ENCODE peak calls at places on chromosomes 2 and 18, in eight cellular contexts. One of them, this sample, is unnamed.

GRCh38 chr2:47070920-47071824 is 83.9 kb downstream of the STPG4 start:
- DNase-seq in endodermal cell: no peak
- DNase-seq in cardiac muscle cell: peak
- DNase-seq in cardiac fibroblast: peak
- DNase-seq in astrocyte of the cerebellum: peak
- DNase-seq in left ventricle myocardium inferior: peak
- DNase-seq in upper lobe of right lung: peak
- DNase-seq in stomach: peak
- DNase-seq in this sample: peak

GRCh38 chr2:67048314-67048713 is 348.8 kb upstream of the ETAA1 start:
- DNase-seq in astrocyte of the cerebellum: no peak
- DNase-seq in cardiac muscle cell: no peak
- DNase-seq in left ventricle myocardium inferior: no peak
- DNase-seq in endodermal cell: no peak
- DNase-seq in stomach: no peak
- DNase-seq in cardiac fibroblast: no peak
- DNase-seq in upper lobe of right lung: no peak
- DNase-seq in this sample: no peak

GRCh38 chr2:112623913-112624777 is 21.6 kb upstream of the SLC20A1 start:
- DNase-seq in left ventricle myocardium inferior: peak
- DNase-seq in cardiac fibroblast: peak
- DNase-seq in astrocyte of the cerebellum: no peak
- DNase-seq in endodermal cell: peak
- DNase-seq in stomach: peak
- DNase-seq in cardiac muscle cell: peak
- DNase-seq in upper lobe of right lung: peak
- DNase-seq in this sample: peak

GRCh38 chr2:11697103-11697871 is 27.3 kb upstream of the NTSR2 start:
- DNase-seq in left ventricle myocardium inferior: peak
- DNase-seq in cardiac muscle cell: peak
- DNase-seq in endodermal cell: no peak
- DNase-seq in stomach: no peak
- DNase-seq in cardiac fibroblast: peak
- DNase-seq in astrocyte of the cerebellum: no peak
- DNase-seq in upper lobe of right lung: peak
- DNase-seq in this sample: no peak

GRCh38 chr2:235204923-235205322 is 253.1 kb downstream of the SH3BP4 start:
- DNase-seq in stomach: no peak
- DNase-seq in endodermal cell: no peak
- DNase-seq in cardiac muscle cell: no peak
- DNase-seq in left ventricle myocardium inferior: no peak
- DNase-seq in astrocyte of the cerebellum: no peak
- DNase-seq in upper lobe of right lung: no peak
- DNase-seq in cardiac fibroblast: no peak
- DNase-seq in this sample: no peak

GRCh38 chr2:100291152-100291970 is 30.9 kb downstream of the LONRF2 start:
- DNase-seq in stomach: peak
- DNase-seq in cardiac muscle cell: peak
- DNase-seq in endodermal cell: peak
- DNase-seq in upper lobe of right lung: peak
- DNase-seq in cardiac fibroblast: peak
- DNase-seq in astrocyte of the cerebellum: peak
- DNase-seq in left ventricle myocardium inferior: no peak
- DNase-seq in this sample: peak

GRCh38 chr2:216070195-216070594 is 11.4 kb downstream of the PECR start:
- DNase-seq in upper lobe of right lung: no peak
- DNase-seq in left ventricle myocardium inferior: no peak
- DNase-seq in cardiac muscle cell: no peak
- DNase-seq in endodermal cell: no peak
- DNase-seq in stomach: no peak
- DNase-seq in cardiac fibroblast: no peak
- DNase-seq in astrocyte of the cerebellum: no peak
- DNase-seq in this sample: no peak

GRCh38 chr2:148701039-148701438 is 56.5 kb downstream of the EPC2 start:
- DNase-seq in endodermal cell: no peak
- DNase-seq in left ventricle myocardium inferior: no peak
- DNase-seq in astrocyte of the cerebellum: no peak
- DNase-seq in stomach: no peak
- DNase-seq in upper lobe of right lung: no peak
- DNase-seq in cardiac fibroblast: no peak
- DNase-seq in cardiac muscle cell: no peak
- DNase-seq in this sample: no peak

GRCh38 chr2:152336103-152336853 is 1.3 kb downstream of the FMNL2 start:
- DNase-seq in stomach: peak
- DNase-seq in left ventricle myocardium inferior: peak
- DNase-seq in cardiac muscle cell: peak
- DNase-seq in cardiac fibroblast: peak
- DNase-seq in astrocyte of the cerebellum: no peak
- DNase-seq in upper lobe of right lung: peak
- DNase-seq in endodermal cell: peak
- DNase-seq in this sample: no peak

GRCh38 chr2:199940373-199940772 is 14.9 kb downstream of the TYW5 start:
- DNase-seq in upper lobe of right lung: no peak
- DNase-seq in stomach: no peak
- DNase-seq in left ventricle myocardium inferior: no peak
- DNase-seq in astrocyte of the cerebellum: no peak
- DNase-seq in cardiac muscle cell: peak
- DNase-seq in cardiac fibroblast: peak
- DNase-seq in endodermal cell: no peak
- DNase-seq in this sample: no peak

GRCh38 chr2:200677161-200677560 is 91.3 kb downstream of the AOX1 start:
- DNase-seq in upper lobe of right lung: no peak
- DNase-seq in stomach: no peak
- DNase-seq in cardiac muscle cell: no peak
- DNase-seq in left ventricle myocardium inferior: no peak
- DNase-seq in endodermal cell: no peak
- DNase-seq in astrocyte of the cerebellum: no peak
- DNase-seq in cardiac fibroblast: no peak
- DNase-seq in this sample: no peak

GRCh38 chr2:106232633-106233032 is 38.5 kb upstream of the UXS1 start:
- DNase-seq in upper lobe of right lung: no peak
- DNase-seq in cardiac fibroblast: no peak
- DNase-seq in stomach: no peak
- DNase-seq in left ventricle myocardium inferior: peak
- DNase-seq in astrocyte of the cerebellum: no peak
- DNase-seq in endodermal cell: no peak
- DNase-seq in cardiac muscle cell: no peak
- DNase-seq in this sample: no peak

GRCh38 chr2:223668302-223668998 is 66.3 kb upstream of the SCG2 start:
- DNase-seq in endodermal cell: no peak
- DNase-seq in left ventricle myocardium inferior: no peak
- DNase-seq in cardiac muscle cell: peak
- DNase-seq in upper lobe of right lung: no peak
- DNase-seq in cardiac fibroblast: peak
- DNase-seq in stomach: no peak
- DNase-seq in astrocyte of the cerebellum: no peak
- DNase-seq in this sample: no peak

GRCh38 chr2:234169676-234170075 is 119.2 kb downstream of the SPP2 start:
- DNase-seq in astrocyte of the cerebellum: no peak
- DNase-seq in stomach: no peak
- DNase-seq in cardiac fibroblast: no peak
- DNase-seq in endodermal cell: no peak
- DNase-seq in cardiac muscle cell: no peak
- DNase-seq in left ventricle myocardium inferior: no peak
- DNase-seq in upper lobe of right lung: no peak
- DNase-seq in this sample: no peak

GRCh38 chr2:67137699-67138098 is 259.4 kb upstream of the ETAA1 start:
- DNase-seq in left ventricle myocardium inferior: no peak
- DNase-seq in cardiac muscle cell: no peak
- DNase-seq in cardiac fibroblast: no peak
- DNase-seq in stomach: no peak
- DNase-seq in astrocyte of the cerebellum: no peak
- DNase-seq in endodermal cell: no peak
- DNase-seq in upper lobe of right lung: no peak
- DNase-seq in this sample: no peak

GRCh38 chr2:86800856-86801567 is 10.3 kb upstream of the CD8A start:
- DNase-seq in cardiac muscle cell: no peak
- DNase-seq in endodermal cell: no peak
- DNase-seq in left ventricle myocardium inferior: no peak
- DNase-seq in upper lobe of right lung: no peak
- DNase-seq in astrocyte of the cerebellum: no peak
- DNase-seq in stomach: no peak
- DNase-seq in cardiac fibroblast: no peak
- DNase-seq in this sample: no peak

GRCh38 chr2:177161741-177162440 is 50.7 kb upstream of the HNRNPA3 start:
- DNase-seq in left ventricle myocardium inferior: no peak
- DNase-seq in upper lobe of right lung: no peak
- DNase-seq in endodermal cell: no peak
- DNase-seq in stomach: no peak
- DNase-seq in cardiac muscle cell: peak
- DNase-seq in astrocyte of the cerebellum: no peak
- DNase-seq in cardiac fibroblast: peak
- DNase-seq in this sample: no peak

DNA sequence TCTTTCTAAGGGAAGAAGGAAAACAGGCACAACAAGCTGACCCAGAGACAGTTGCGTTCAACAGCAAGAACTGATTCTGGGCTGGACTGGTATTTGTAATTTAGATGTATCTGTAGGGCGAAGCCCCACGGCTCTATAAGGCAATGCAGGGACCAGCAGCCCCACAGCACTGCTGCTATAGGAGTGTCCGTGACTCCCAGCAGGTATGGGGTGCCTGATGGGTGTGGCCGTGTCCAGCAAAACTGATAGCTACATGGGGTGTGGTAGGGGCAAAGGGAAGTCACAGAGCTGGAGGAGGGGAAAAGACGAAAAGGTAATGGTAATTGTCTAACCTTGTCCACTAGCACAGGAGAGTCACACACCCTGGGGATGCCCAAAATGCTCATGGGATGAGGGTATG is 48.3 kb upstream of the ASPRV1 start:
- DNase-seq in cardiac muscle cell: no peak
- DNase-seq in stomach: peak
- DNase-seq in endodermal cell: no peak
- DNase-seq in astrocyte of the cerebellum: no peak
- DNase-seq in left ventricle myocardium inferior: no peak
- DNase-seq in upper lobe of right lung: no peak
- DNase-seq in cardiac fibroblast: no peak
- DNase-seq in this sample: no peak
- TF ChIP-seq CTCF in cardiac muscle cell: no peak
- TF ChIP-seq CTCF in stomach: no peak
- TF ChIP-seq CTCF in endodermal cell: no peak
- TF ChIP-seq CTCF in astrocyte of the cerebellum: no peak
- TF ChIP-seq CTCF in left ventricle myocardium inferior: no peak
- TF ChIP-seq CTCF in upper lobe of right lung: no peak
- TF ChIP-seq CTCF in cardiac fibroblast: no peak
- TF ChIP-seq CTCF in this sample: no peak

GRCh38 chr18:37375181-37375580 is 190.4 kb downstream of the CELF4 start:
- DNase-seq in upper lobe of right lung: no peak
- DNase-seq in endodermal cell: no peak
- DNase-seq in stomach: no peak
- DNase-seq in cardiac fibroblast: no peak
- DNase-seq in astrocyte of the cerebellum: no peak
- DNase-seq in cardiac muscle cell: no peak
- DNase-seq in left ventricle myocardium inferior: no peak
- DNase-seq in this sample: no peak
- H3K4me3 ChIP-seq in upper lobe of right lung: no peak
- H3K4me3 ChIP-seq in endodermal cell: no peak
- H3K4me3 ChIP-seq in stomach: no peak
- H3K4me3 ChIP-seq in cardiac fibroblast: no peak
- H3K4me3 ChIP-seq in astrocyte of the cerebellum: no peak
- H3K4me3 ChIP-seq in cardiac muscle cell: no peak
- H3K4me3 ChIP-seq in left ventricle myocardium inferior: no peak
- H3K4me3 ChIP-seq in this sample: no peak

DNA sequence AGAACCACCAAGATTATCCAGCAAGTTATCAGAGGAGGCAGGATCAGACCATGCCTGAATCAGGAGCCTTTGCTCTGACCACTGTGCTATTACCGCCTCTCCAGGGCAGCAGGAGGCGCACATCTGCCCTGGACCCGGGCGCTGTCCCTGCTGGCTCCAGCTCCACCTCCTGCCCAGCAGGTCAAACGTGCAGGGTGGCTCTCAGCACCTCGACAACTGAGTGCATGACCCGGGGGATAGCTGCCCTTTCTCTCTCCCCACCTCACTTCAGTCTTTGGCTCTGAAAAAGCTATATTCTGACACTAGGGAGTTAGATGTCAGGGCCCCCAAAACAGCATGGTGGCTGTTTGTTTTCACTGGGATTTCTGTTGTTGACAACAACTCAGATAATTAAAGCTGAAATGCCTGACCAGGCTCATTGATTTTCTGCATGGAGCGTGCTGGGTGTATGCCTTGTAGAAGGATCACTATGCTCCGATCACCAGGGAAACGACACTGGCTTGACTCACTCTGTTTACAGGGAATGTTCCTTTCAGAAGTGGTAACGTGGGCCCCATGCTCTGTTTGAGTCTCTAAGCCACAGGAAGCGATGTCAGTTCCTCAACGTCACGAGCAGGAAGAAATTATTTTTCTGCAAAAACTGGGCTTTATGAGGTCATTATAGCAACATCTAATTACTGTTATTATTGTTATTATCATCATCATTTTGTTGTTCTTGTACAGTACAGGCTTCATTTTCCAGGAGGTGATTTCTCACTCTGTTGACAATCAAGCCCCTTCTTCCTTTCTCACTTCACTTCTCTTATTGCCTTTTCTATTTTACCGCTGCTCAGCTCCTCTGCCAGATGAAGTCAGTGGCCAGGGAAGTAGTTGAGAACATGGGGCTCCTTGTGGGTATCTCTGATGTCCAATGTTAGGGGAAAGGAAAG is 125.6 kb downstream of the PLB1 start:
- DNase-seq in astrocyte of the cerebellum: peak
- DNase-seq in stomach: peak
- DNase-seq in cardiac muscle cell: peak
- DNase-seq in cardiac fibroblast: peak
- DNase-seq in left ventricle myocardium inferior: no peak
- DNase-seq in endodermal cell: peak
- DNase-seq in upper lobe of right lung: peak
- DNase-seq in this sample: peak
- TF ChIP-seq CTCF in astrocyte of the cerebellum: peak
- TF ChIP-seq CTCF in stomach: no peak
- TF ChIP-seq CTCF in cardiac muscle cell: peak
- TF ChIP-seq CTCF in cardiac fibroblast: peak
- TF ChIP-seq CTCF in left ventricle myocardium inferior: peak
- TF ChIP-seq CTCF in endodermal cell: peak
- TF ChIP-seq CTCF in upper lobe of right lung: peak
- TF ChIP-seq CTCF in this sample: peak

GRCh38 chr2:43425659-43426058 is 170.2 kb downstream of the THADA start:
- DNase-seq in left ventricle myocardium inferior: no peak
- DNase-seq in astrocyte of the cerebellum: no peak
- DNase-seq in cardiac muscle cell: no peak
- DNase-seq in stomach: no peak
- DNase-seq in endodermal cell: no peak
- DNase-seq in cardiac fibroblast: no peak
- DNase-seq in upper lobe of right lung: no peak
- DNase-seq in this sample: no peak

GRCh38 chr2:43424262-43425207 is 171.3 kb downstream of the THADA start:
- DNase-seq in left ventricle myocardium inferior: no peak
- DNase-seq in cardiac muscle cell: peak
- DNase-seq in endodermal cell: no peak
- DNase-seq in cardiac fibroblast: peak
- DNase-seq in astrocyte of the cerebellum: no peak
- DNase-seq in upper lobe of right lung: no peak
- DNase-seq in stomach: no peak
- DNase-seq in this sample: peak

GRCh38 chr2:43427032-43427424 is 168.8 kb downstream of the THADA start:
- DNase-seq in cardiac fibroblast: no peak
- DNase-seq in stomach: no peak
- DNase-seq in astrocyte of the cerebellum: no peak
- DNase-seq in endodermal cell: no peak
- DNase-seq in cardiac muscle cell: no peak
- DNase-seq in left ventricle myocardium inferior: no peak
- DNase-seq in upper lobe of right lung: no peak
- DNase-seq in this sample: no peak

GRCh38 chr2:43423941-43424261 is 171.9 kb downstream of the THADA start:
- DNase-seq in stomach: no peak
- DNase-seq in upper lobe of right lung: no peak
- DNase-seq in left ventricle myocardium inferior: no peak
- DNase-seq in astrocyte of the cerebellum: no peak
- DNase-seq in endodermal cell: no peak
- DNase-seq in cardiac muscle cell: no peak
- DNase-seq in cardiac fibroblast: no peak
- DNase-seq in this sample: no peak

GRCh38 chr2:43426305-43427031 is 169.4 kb downstream of the THADA start:
- DNase-seq in astrocyte of the cerebellum: peak
- DNase-seq in stomach: peak
- DNase-seq in cardiac fibroblast: peak
- DNase-seq in left ventricle myocardium inferior: no peak
- DNase-seq in upper lobe of right lung: no peak
- DNase-seq in cardiac muscle cell: peak
- DNase-seq in endodermal cell: no peak
- DNase-seq in this sample: peak
- H3K4me3 ChIP-seq in astrocyte of the cerebellum: no peak
- H3K4me3 ChIP-seq in stomach: no peak
- H3K4me3 ChIP-seq in cardiac fibroblast: no peak
- H3K4me3 ChIP-seq in left ventricle myocardium inferior: no peak
- H3K4me3 ChIP-seq in upper lobe of right lung: no peak
- H3K4me3 ChIP-seq in cardiac muscle cell: no peak
- H3K4me3 ChIP-seq in endodermal cell: no peak
- H3K4me3 ChIP-seq in this sample: no peak

This sample was measured in AG09309.